ENCODE peak calls at places on chromosome 4, in five cellular contexts. I, F, A, T and U are unnamed samples.

GRCh38 chr4:8722556-8722955 is 130.0 kb downstream of the CPZ start:
- DNase-seq in F (no peak), T (peak; percentile 62), A (no peak), I (no peak), U (peak; percentile 4)

GRCh38 chr4:11537846-11538245 is 109.2 kb upstream of the HS3ST1 start:
- DNase-seq in T (no peak), A (no peak), F (peak; percentile 20), I (no peak), U (no peak)

GRCh38 chr4:169133932-169134331 is 123.9 kb upstream of the CBR4 start:
- DNase-seq in T (no peak), I (no peak), A (no peak), F (no peak), U (no peak)

GRCh38 chr4:26878729-26879415 is 18.2 kb downstream of the STIM2 start:
- DNase-seq in F (no peak), I (peak; percentile 18), A (no peak), T (no peak), U (no peak)

GRCh38 chr4:8353912-8354453 is 84.4 kb downstream of the HTRA3 start:
- DNase-seq in F (no peak), A (no peak), I (no peak), T (peak; percentile 79), U (no peak)

GRCh38 chr4:142406051-142406549 is 440.0 kb downstream of the INPP4B start:
- DNase-seq in I (peak; percentile 55), T (no peak), A (no peak), F (no peak), U (no peak)

GRCh38 chr4:98688416-98689290 is 30.2 kb upstream of the TSPAN5 start:
- DNase-seq in F (no peak), T (no peak), A (no peak), I (peak; percentile 46), U (no peak)

GRCh38 chr4:7904942-7905341 is 34.7 kb downstream of the AFAP1 start:
- DNase-seq in A (no peak), I (peak; percentile 97), T (no peak), F (no peak), U (no peak)

GRCh38 chr4:26726655-26727387 is 133.8 kb upstream of the STIM2 start:
- DNase-seq in T (no peak), I (no peak), A (no peak), F (no peak), U (no peak)

GRCh38 chr4:153238146-153238919 is 34.1 kb downstream of the TRIM2 start:
- DNase-seq in A (no peak), I (no peak), T (peak; percentile 50), F (no peak), U (no peak)

GRCh38 chr4:72314869-72315268 is 254.2 kb downstream of the ADAMTS3 start:
- DNase-seq in A (no peak), T (no peak), F (no peak), I (peak; percentile 94), U (no peak)

GRCh38 chr4:93771640-93772411 is 56.7 kb upstream of the ATOH1 start:
- DNase-seq in A (no peak), F (no peak), I (no peak), T (no peak), U (no peak)

GRCh38 chr4:7423801-7424552 is 10.8 kb downstream of the PSAPL1 start:
- DNase-seq in F (peak; percentile 9), A (no peak), I (no peak), T (peak; percentile 74), U (no peak)

GRCh38 chr4:173845580-173845979 is 315.6 kb upstream of the HAND2 start:
- DNase-seq in I (no peak), T (no peak), A (no peak), F (no peak), U (no peak)

GRCh38 chr4:119227690-119228089 is 15.2 kb downstream of the USP53 start:
- DNase-seq in T (no peak), A (no peak), F (no peak), I (peak; percentile 45), U (no peak)

GRCh38 chr4:184899261-184900134 is 73.7 kb upstream of the ACSL1 start:
- DNase-seq in T (peak; percentile 87), A (no peak), I (no peak), F (no peak), U (peak; percentile 58)

GRCh38 chr4:82741188-82741587 is 57.4 kb downstream of the SCD5 start:
- DNase-seq in I (no peak), A (no peak), T (peak; percentile 28), F (no peak), U (no peak)

GRCh38 chr4:140052050-140052449 is 101.9 kb downstream of the MAML3 start:
- DNase-seq in F (no peak), T (no peak), I (peak; percentile 63), A (peak; percentile 15), U (peak; percentile 21)

GRCh38 chr4:177272007-177272406 is 37.7 kb upstream of the NEIL3 start:
- DNase-seq in F (no peak), T (no peak), A (no peak), I (no peak), U (no peak)

GRCh38 chr4:17500574-17500973 is 11.3 kb downstream of the QDPR start:
- DNase-seq in A (no peak), T (no peak), F (no peak), I (no peak), U (no peak)

GRCh38 chr4:60913026-60913425 is 287.1 kb upstream of the ADGRL3 start:
- DNase-seq in T (no peak), A (no peak), I (no peak), F (no peak), U (no peak)

GRCh38 chr4:114184901-114185300 is 205.5 kb upstream of the ARSJ start:
- DNase-seq in T (no peak), A (no peak), F (no peak), I (no peak), U (no peak)

GRCh38 chr4:76856183-76856969 is 41.6 kb downstream of the SOWAHB start:
- DNase-seq in T (no peak), I (peak; percentile 53), F (no peak), A (no peak), U (no peak)

GRCh38 chr4:154344686-154345085 is 146.9 kb downstream of the DCHS2 start:
- DNase-seq in I (no peak), F (no peak), T (no peak), A (no peak), U (no peak)
- TF ChIP-seq CTCF in I (no peak), F (no peak), T (no peak), A (no peak), U (no peak)

DNA sequence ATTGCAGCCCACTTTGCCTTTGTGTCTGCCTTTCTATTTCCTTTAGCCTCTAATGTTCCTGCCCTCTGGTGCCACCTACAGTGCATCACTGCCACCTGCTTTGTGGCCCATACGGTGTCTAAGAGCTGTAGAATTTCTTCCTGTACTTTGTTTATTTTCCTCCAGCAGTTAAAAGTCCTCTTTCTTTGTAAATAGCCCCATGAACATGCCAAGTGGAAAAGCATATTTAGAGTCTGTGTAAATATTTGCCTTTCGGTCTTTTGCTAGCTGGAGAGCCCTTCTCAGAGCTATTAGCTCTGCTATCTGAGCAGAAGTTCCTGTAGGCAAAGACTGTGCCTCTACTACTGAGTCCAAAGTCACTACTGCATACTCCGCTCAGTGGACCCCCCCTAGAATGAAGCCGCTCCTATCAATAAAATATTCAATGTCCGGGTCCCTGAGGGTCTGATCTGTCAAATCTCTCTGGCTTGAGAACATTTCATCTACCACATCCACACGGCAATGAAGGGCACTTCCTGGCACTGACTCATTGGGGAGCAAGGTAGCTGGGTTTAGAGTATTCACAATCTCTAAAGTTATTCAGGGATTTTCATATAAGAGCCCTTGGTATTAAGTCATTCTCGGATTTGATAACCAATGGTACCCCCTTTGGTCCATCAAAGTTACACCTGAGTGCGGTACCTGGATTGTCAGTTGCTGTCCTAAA is 36.3 kb downstream of the SULT1E1 start:
- DNase-seq in T (no peak), I (peak; percentile 71), A (no peak), F (no peak), U (no peak)
- TF ChIP-seq CTCF in T (no peak), I (peak; percentile 69), A (no peak), F (no peak), U (no peak)

GRCh38 chr4:147733614-147734344 is 1.9 kb downstream of the ARHGAP10 start:
- DNase-seq in F (no peak), T (no peak), I (peak; percentile 65), A (no peak), U (peak; percentile 68)
- TF ChIP-seq CTCF in F (no peak), T (no peak), I (no peak), A (no peak), U (no peak)

DNA sequence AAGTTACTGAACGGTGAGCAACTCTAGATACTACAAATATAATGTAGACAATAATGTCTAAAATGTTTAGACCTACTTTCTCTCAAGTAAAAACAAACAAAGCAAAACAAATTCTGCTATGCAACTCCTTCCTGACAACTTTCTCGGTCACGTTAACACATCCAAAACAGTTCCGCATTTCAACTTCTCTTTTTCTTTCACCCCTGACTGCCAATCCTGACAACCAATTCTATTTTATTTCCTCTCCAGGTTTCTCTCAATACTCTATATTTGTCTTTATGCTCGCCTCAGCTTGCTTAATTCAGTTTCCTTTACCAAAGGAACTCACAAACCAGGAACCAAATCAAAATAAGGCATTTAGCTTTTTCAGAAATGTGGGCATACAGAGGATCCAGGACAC is 513.0 kb downstream of the FSTL5 start:
- DNase-seq in T (no peak), I (no peak), F (no peak), A (no peak), U (no peak)
- TF ChIP-seq CTCF in T (no peak), I (no peak), F (no peak), A (no peak), U (no peak)

GRCh38 chr4:69617083-69617694 is 22.3 kb downstream of the UGT2A2 start:
- DNase-seq in A (peak; percentile 30), I (peak; percentile 55), T (no peak), F (no peak), U (no peak)
- TF ChIP-seq CTCF in A (peak; percentile 63), I (peak; percentile 57), T (no peak), F (no peak), U (no peak)

GRCh38 chr4:188719794-188720193 is 580.6 kb downstream of the TRIML1 start:
- DNase-seq in I (no peak), T (no peak), F (no peak), A (no peak), U (no peak)
- TF ChIP-seq CTCF in I (no peak), T (no peak), F (no peak), A (peak; percentile 30), U (no peak)

GRCh38 chr4:70183168-70183939 is 12.2 kb upstream of the ODAM start:
- DNase-seq in F (no peak), T (no peak), I (peak; percentile 78), A (peak; percentile 42), U (no peak)
- TF ChIP-seq CTCF in F (peak; percentile 45), T (no peak), I (peak; percentile 81), A (peak; percentile 83), U (peak; percentile 9)

GRCh38 chr4:162837241-162837640 is 329.4 kb downstream of the NAF1 start:
- DNase-seq in F (no peak), A (no peak), I (no peak), T (no peak), U (no peak)

GRCh38 chr4:162841769-162842168 is 324.9 kb downstream of the NAF1 start:
- DNase-seq in A (no peak), F (no peak), T (no peak), I (no peak), U (no peak)

GRCh38 chr4:162838671-162839070 is 328.0 kb downstream of the NAF1 start:
- DNase-seq in A (no peak), T (no peak), I (no peak), F (no peak), U (no peak)

GRCh38 chr4:162837679-162838078 is 329.0 kb downstream of the NAF1 start:
- DNase-seq in F (no peak), I (no peak), A (no peak), T (no peak), U (no peak)

GRCh38 chr4:162839814-162840213 is 326.9 kb downstream of the NAF1 start:
- DNase-seq in F (no peak), I (no peak), A (no peak), T (no peak), U (no peak)
- TF ChIP-seq CTCF in F (no peak), I (no peak), A (no peak), T (no peak), U (no peak)